ENCODE peak calls at places on chromosomes 16 and 17, in four cellular contexts. One of them, this sample, is unnamed. For H3K9me3, the result is how much of the 10 kb centered on the place peaks cover.

GRCh38 chr16:56998861-56999260 is 9.5 kb downstream of the NLRC5 start:
- DNase-seq in IMR-90: no peak
- DNase-seq in upper lobe of right lung: no peak
- DNase-seq in CD8-positive, alpha-beta T cell: no peak
- DNase-seq in this sample: no peak

GRCh38 chr16:49493836-49494235 is 120.2 kb downstream of the C16orf78 start:
- DNase-seq in IMR-90: no peak
- DNase-seq in CD8-positive, alpha-beta T cell: no peak
- DNase-seq in upper lobe of right lung: peak
- DNase-seq in this sample: no peak

GRCh38 chr17:65050438-65050837 is 6.1 kb downstream of the GNA13 start:
- DNase-seq in IMR-90: no peak
- DNase-seq in upper lobe of right lung: no peak
- DNase-seq in CD8-positive, alpha-beta T cell: no peak
- DNase-seq in this sample: no peak

GRCh38 chr17:30326816-30327215 is 7.0 kb downstream of the TMIGD1 start:
- DNase-seq in upper lobe of right lung: no peak
- DNase-seq in CD8-positive, alpha-beta T cell: no peak
- DNase-seq in IMR-90: no peak
- DNase-seq in this sample: no peak

GRCh38 chr16:1923299-1924034 is 5.3 kb upstream of the HS3ST6 start:
- DNase-seq in upper lobe of right lung: no peak
- DNase-seq in IMR-90: no peak
- DNase-seq in CD8-positive, alpha-beta T cell: no peak
- DNase-seq in this sample: no peak

GRCh38 chr17:13728751-13729150 is 127.0 kb upstream of the HS3ST3A1 start:
- DNase-seq in upper lobe of right lung: no peak
- DNase-seq in CD8-positive, alpha-beta T cell: no peak
- DNase-seq in IMR-90: peak
- DNase-seq in this sample: no peak

GRCh38 chr17:45410144-45411091 is 22.3 kb downstream of the ARHGAP27 start:
- DNase-seq in upper lobe of right lung: no peak
- DNase-seq in IMR-90: no peak
- DNase-seq in CD8-positive, alpha-beta T cell: peak
- DNase-seq in this sample: peak

GRCh38 chr16:52398491-52398960 is 148.4 kb downstream of the TOX3 start:
- DNase-seq in CD8-positive, alpha-beta T cell: no peak
- DNase-seq in IMR-90: no peak
- DNase-seq in upper lobe of right lung: no peak
- DNase-seq in this sample: no peak

GRCh38 chr16:60203525-60204124 is 1469.5 kb upstream of the GOT2 start:
- DNase-seq in IMR-90: peak
- DNase-seq in upper lobe of right lung: no peak
- DNase-seq in CD8-positive, alpha-beta T cell: no peak
- DNase-seq in this sample: no peak

GRCh38 chr16:51636913-51637743 is 486.1 kb upstream of the SALL1 start:
- DNase-seq in upper lobe of right lung: no peak
- DNase-seq in CD8-positive, alpha-beta T cell: no peak
- DNase-seq in IMR-90: no peak
- DNase-seq in this sample: no peak

GRCh38 chr17:4549781-4550533 is 5.2 kb downstream of the MYBBP1A start:
- DNase-seq in upper lobe of right lung: peak
- DNase-seq in IMR-90: no peak
- DNase-seq in CD8-positive, alpha-beta T cell: no peak
- DNase-seq in this sample: no peak

GRCh38 chr17:59093702-59094231 is 12.9 kb downstream of the TRIM37 start:
- DNase-seq in CD8-positive, alpha-beta T cell: no peak
- DNase-seq in IMR-90: peak
- DNase-seq in upper lobe of right lung: no peak
- DNase-seq in this sample: no peak

GRCh38 chr16:27110524-27110896 is 43.8 kb downstream of the C16orf82 start:
- DNase-seq in CD8-positive, alpha-beta T cell: no peak
- DNase-seq in upper lobe of right lung: no peak
- DNase-seq in IMR-90: no peak
- DNase-seq in this sample: no peak

GRCh38 chr16:55513616-55514015 is 4.7 kb downstream of the LPCAT2 start:
- DNase-seq in IMR-90: no peak
- DNase-seq in upper lobe of right lung: no peak
- DNase-seq in CD8-positive, alpha-beta T cell: no peak
- DNase-seq in this sample: no peak

GRCh38 chr17:814371-814770 is 32.2 kb downstream of the MRM3 start:
- DNase-seq in upper lobe of right lung: no peak
- DNase-seq in IMR-90: no peak
- DNase-seq in CD8-positive, alpha-beta T cell: no peak
- DNase-seq in this sample: no peak

GRCh38 chr17:56939869-56940484 is 20.9 kb downstream of the COIL start:
- DNase-seq in upper lobe of right lung: no peak
- DNase-seq in IMR-90: peak
- DNase-seq in CD8-positive, alpha-beta T cell: no peak
- DNase-seq in this sample: no peak

DNA sequence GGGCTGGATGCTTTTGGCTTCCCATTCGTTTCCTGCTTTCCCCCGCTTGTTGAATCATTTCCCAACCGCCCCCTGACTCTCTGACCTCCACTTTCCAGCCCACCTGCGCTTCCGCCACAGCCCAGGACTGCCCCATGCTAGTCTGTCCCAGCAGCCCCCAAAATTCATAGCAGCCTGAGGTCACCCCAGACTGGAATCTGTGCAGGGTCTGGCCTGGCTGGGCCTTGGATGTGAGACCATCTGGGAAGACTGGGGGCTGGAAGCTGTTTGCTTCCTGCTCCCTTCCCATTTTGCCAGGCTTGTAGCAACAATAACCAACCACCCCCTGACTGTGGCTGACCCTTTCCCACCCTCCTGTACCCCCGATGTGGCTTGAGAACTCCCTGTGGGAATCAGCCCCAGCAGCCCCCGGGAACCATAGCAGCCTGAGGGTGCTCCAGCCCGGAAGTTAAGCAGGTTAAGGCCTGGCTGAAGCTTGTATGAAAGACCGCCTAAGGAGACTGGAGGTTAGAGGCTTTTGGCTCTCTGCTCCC is 2290.8 kb downstream of the TP53TG3F start:
- DNase-seq in upper lobe of right lung: no peak
- DNase-seq in IMR-90: no peak
- DNase-seq in CD8-positive, alpha-beta T cell: no peak
- DNase-seq in this sample: no peak
- H3K9me3 ChIP-seq in upper lobe of right lung: under half
- H3K9me3 ChIP-seq in IMR-90: half or more
- H3K9me3 ChIP-seq in CD8-positive, alpha-beta T cell: under half
- H3K9me3 ChIP-seq in this sample: under half

DNA sequence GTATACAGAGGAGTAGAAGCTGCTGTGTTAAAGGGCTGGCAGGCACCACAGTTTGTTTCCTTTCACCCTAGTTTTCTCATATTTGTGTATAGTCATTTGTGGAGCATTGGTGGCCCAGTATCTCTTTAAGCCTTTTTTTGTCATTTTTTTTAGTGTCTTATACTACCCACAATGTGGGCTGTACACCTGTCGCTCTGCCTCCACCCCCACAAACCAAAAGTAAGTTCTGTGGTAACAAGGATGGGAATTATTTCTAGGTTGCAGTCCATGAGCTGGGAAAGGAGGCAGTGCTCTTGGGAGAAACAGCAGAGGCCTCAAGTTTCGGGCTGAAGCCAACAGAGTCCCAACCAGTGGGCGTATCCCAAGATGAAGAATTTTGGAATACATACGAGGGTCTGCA is 6.2 kb downstream of the ZNF75A start:
- DNase-seq in upper lobe of right lung: no peak
- DNase-seq in IMR-90: no peak
- DNase-seq in CD8-positive, alpha-beta T cell: no peak
- DNase-seq in this sample: no peak
- H3K9me3 ChIP-seq in upper lobe of right lung: half or more
- H3K9me3 ChIP-seq in IMR-90: half or more
- H3K9me3 ChIP-seq in CD8-positive, alpha-beta T cell: under half
- H3K9me3 ChIP-seq in this sample: under half

GRCh38 chr16:5938607-5939006 is 841.0 kb upstream of the EEF2KMT start:
- DNase-seq in IMR-90: no peak
- DNase-seq in CD8-positive, alpha-beta T cell: no peak
- DNase-seq in upper lobe of right lung: no peak
- DNase-seq in this sample: no peak
- H3K9me3 ChIP-seq in IMR-90: under half
- H3K9me3 ChIP-seq in CD8-positive, alpha-beta T cell: under half
- H3K9me3 ChIP-seq in upper lobe of right lung: under half
- H3K9me3 ChIP-seq in this sample: under half

GRCh38 chr16:34078697-34079096 is 619.3 kb downstream of the TP53TG3F start:
- DNase-seq in CD8-positive, alpha-beta T cell: no peak
- DNase-seq in IMR-90: peak
- DNase-seq in upper lobe of right lung: no peak
- DNase-seq in this sample: no peak
- H3K9me3 ChIP-seq in CD8-positive, alpha-beta T cell: under half
- H3K9me3 ChIP-seq in IMR-90: under half
- H3K9me3 ChIP-seq in upper lobe of right lung: under half
- H3K9me3 ChIP-seq in this sample: under half

GRCh38 chr17:32596666-32597065 is 109.9 kb downstream of the CDK5R1 start:
- DNase-seq in IMR-90: peak
- DNase-seq in upper lobe of right lung: no peak
- DNase-seq in CD8-positive, alpha-beta T cell: no peak
- DNase-seq in this sample: no peak
- H3K9me3 ChIP-seq in IMR-90: under half
- H3K9me3 ChIP-seq in upper lobe of right lung: under half
- H3K9me3 ChIP-seq in CD8-positive, alpha-beta T cell: under half
- H3K9me3 ChIP-seq in this sample: under half

GRCh38 chr16:88369447-88370008 is 13.2 kb upstream of the ZNF469 start:
- DNase-seq in IMR-90: no peak
- DNase-seq in CD8-positive, alpha-beta T cell: peak
- DNase-seq in upper lobe of right lung: no peak
- DNase-seq in this sample: no peak
- H3K9me3 ChIP-seq in IMR-90: under half
- H3K9me3 ChIP-seq in CD8-positive, alpha-beta T cell: under half
- H3K9me3 ChIP-seq in upper lobe of right lung: under half
- H3K9me3 ChIP-seq in this sample: under half

GRCh38 chr16:63787014-63787413 is 1334.8 kb downstream of the CDH11 start:
- DNase-seq in CD8-positive, alpha-beta T cell: no peak
- DNase-seq in upper lobe of right lung: no peak
- DNase-seq in IMR-90: no peak
- DNase-seq in this sample: no peak
- H3K9me3 ChIP-seq in CD8-positive, alpha-beta T cell: under half
- H3K9me3 ChIP-seq in upper lobe of right lung: under half
- H3K9me3 ChIP-seq in IMR-90: under half
- H3K9me3 ChIP-seq in this sample: under half

This sample was measured in T-helper 17 cell.